ENCODE peak calls at places on chromosomes 5 and 9, in four cellular contexts. F is H1, Q is transverse colon, C is ovary. H is an unnamed sample.

GRCh38 chr5:37900692-37901091 is 60.9 kb upstream of the GDNF start:
- DNase-seq in F (no peak), C (peak; percentile 84), Q (peak; percentile 21), H (no peak)

GRCh38 chr9:112921549-112921948 is 30.9 kb upstream of the SLC46A2 start:
- DNase-seq in Q (no peak), C (no peak), F (no peak), H (peak; percentile 53)

GRCh38 chr9:106921989-106922388 is 59.0 kb downstream of the ZNF462 start:
- DNase-seq in Q (no peak), C (no peak), F (no peak), H (no peak)

GRCh38 chr5:62732677-62733121 is 154.1 kb downstream of the LRRC70 start:
- DNase-seq in F (no peak), C (no peak), Q (no peak), H (no peak)

GRCh38 chr5:149195337-149195887 is 54.1 kb downstream of the ABLIM3 start:
- DNase-seq in C (no peak), F (no peak), Q (no peak), H (no peak)

GRCh38 chr5:94761786-94762185 is 143.3 kb downstream of the SLF1 start:
- DNase-seq in Q (no peak), C (no peak), F (no peak), H (no peak)

GRCh38 chr5:55101556-55102276 is 730 bp upstream of the GZMA start:
- DNase-seq in Q (no peak), F (no peak), C (no peak), H (no peak)

GRCh38 chr5:371811-372555 is 50.5 kb downstream of the AHRR start:
- DNase-seq in C (no peak), F (no peak), Q (peak; percentile 5), H (no peak)

GRCh38 chr5:124411089-124411488 is 335.4 kb downstream of the ZNF608 start:
- DNase-seq in F (no peak), Q (no peak), C (no peak), H (no peak)

GRCh38 chr5:7869474-7870136 is 657 bp downstream of the MTRR start:
- DNase-seq in C (no peak), F (no peak), Q (peak; percentile 37), H (peak; percentile 47)

GRCh38 chr9:100671811-100672305 is 94.0 kb downstream of the CAVIN4 start:
- DNase-seq in F (no peak), C (no peak), Q (no peak), H (no peak)

GRCh38 chr5:95760291-95761191 is 29.4 kb downstream of the RHOBTB3 start:
- DNase-seq in C (no peak), Q (no peak), F (no peak), H (peak; percentile 40)

GRCh38 chr5:20215257-20215656 is 227.3 kb upstream of the CDH18 start:
- DNase-seq in Q (no peak), C (no peak), F (no peak), H (no peak)

GRCh38 chr9:34171753-34172535 is 6.9 kb upstream of the UBAP1 start:
- DNase-seq in F (no peak), C (no peak), Q (peak; percentile 32), H (no peak)

GRCh38 chr9:69223605-69224004 is 49.5 kb downstream of the TJP2 start:
- DNase-seq in Q (no peak), F (peak; percentile 53), C (no peak), H (peak; percentile 73)

GRCh38 chr9:137168907-137169763 is 716 bp downstream of the LRRC26 start:
- DNase-seq in F (no peak), C (no peak), Q (peak; percentile 41), H (peak; percentile 42)
- TF ChIP-seq POLR2A in F (no peak), C (no peak), Q (no peak), H (no peak)

DNA sequence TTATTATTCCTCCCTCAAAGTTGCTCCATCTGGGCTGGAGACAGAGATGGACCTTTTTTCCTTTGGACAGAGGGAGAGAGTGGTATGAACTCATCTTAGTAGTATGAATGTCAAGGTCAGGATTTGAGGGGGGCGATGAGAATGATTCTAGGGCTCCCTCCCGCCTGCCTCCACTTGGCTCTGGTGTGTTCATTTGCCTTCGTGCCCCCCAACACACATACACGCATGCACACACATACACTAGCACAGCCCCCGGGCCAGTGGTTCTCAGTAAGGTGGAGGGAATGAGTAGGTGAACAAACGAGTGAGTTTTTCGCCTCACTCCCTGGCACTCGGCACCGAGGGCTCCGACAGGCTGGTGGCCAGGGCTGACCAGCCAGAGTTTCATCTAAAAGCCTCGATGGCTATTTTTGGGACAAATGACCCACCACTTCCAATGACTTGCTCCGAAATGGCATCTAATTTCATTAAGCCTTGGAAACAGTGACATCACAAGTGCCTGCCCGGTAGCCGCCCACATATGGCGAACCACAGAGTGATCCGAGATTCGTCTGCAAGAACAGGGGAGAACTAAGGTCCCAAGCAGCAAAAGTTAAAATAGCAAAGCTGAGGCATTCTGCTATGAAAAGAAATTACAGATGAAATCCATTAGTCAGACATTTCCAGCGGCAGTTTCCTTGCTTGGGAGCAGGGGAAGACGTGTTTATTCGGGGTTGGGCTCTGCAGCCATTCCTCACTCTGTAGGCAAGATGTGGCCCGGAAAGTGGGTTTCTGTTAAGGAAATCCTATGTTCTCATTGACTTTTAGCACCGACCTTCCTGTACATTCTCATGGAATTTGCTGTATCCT is 44.8 kb downstream of the ERGIC1 start:
- DNase-seq in F (no peak), C (no peak), Q (no peak), H (no peak)
- TF ChIP-seq POLR2A in F (no peak), C (no peak), Q (no peak), H (no peak)

DNA sequence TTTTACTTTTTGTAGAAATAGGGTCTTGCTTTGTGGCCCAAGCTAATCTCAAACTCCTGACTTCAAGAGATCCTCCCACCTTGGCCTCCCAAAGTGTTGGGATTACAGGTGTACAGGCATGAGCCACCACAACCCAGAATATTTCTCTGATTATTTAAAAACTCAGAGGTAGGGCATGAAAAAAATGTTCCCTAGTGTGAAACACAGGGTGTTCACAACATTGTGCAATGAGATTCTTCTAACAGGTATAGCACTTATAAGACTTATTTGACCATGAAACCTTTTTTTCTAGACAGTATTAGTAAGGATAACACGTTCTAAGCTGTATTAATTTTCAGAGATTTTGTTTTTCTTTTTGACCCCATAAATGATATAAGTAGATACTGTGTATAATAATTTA is 13.1 kb upstream of the PTGER4 start:
- DNase-seq in F (no peak), Q (no peak), C (no peak), H (no peak)
- TF ChIP-seq POLR2A in F (no peak), Q (no peak), C (no peak), H (no peak)

GRCh38 chr5:150263801-150264621 is 25.6 kb downstream of the CAMK2A start:
- DNase-seq in Q (no peak), C (peak; percentile 61), F (no peak), H (no peak)
- TF ChIP-seq POLR2A in Q (no peak), C (no peak), F (no peak), H (no peak)

DNA sequence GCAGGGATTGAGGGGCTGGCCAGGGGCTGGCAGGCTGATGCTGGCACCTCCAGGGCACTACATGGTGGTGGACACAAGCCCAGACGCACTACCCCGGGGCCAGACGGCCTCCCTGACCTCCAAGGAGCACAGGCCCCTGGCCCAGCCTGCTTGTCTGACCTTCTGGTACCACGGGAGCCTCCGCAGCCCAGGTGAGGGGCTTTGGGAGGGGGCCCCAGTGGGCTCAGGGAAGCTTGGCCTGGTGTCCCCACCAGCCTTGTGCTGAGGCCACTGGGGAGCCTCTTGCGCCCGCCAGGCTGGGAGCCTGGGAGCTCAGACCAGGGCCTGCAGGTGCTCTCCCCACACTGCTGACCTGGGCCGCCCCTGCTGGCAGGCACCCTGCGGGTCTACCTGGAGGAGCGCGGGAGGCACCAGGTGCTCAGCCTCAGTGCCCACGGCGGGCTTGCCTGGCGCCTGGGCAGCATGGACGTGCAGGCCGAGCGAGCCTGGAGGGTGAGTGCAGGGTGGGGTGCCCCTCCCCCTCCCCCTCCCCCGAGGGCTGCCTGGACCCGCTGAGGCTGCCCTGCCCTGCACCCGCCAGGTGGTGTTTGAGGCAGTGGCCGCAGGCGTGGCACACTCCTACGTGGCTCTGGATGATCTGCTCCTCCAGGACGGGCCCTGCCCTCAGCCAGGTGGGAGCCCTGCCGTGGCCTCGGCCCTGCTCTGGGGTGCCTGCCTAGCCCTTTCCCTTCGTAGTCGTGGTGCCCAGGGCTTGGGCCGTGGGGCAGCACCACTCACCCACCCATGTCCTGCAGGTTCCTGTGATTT is 5.7 kb downstream of the MAMDC4 start:
- DNase-seq in Q (peak; percentile 83), F (no peak), C (peak; percentile 15), H (no peak)
- TF ChIP-seq POLR2A in Q (peak; percentile 27), F (no peak), C (no peak), H (no peak)

GRCh38 chr5:133362438-133362837 is 249.9 kb downstream of the FSTL4 start:
- DNase-seq in C (no peak), F (no peak), Q (no peak), H (no peak)
- TF ChIP-seq POLR2A in C (no peak), F (no peak), Q (no peak), H (no peak)

GRCh38 chr9:21997480-21997879 is 2.9 kb downstream of the CDKN2B-AS1 start:
- DNase-seq in C (no peak), Q (no peak), F (no peak), H (no peak)

GRCh38 chr9:21996438-21996837 is 1.8 kb downstream of the CDKN2B-AS1 start:
- DNase-seq in Q (no peak), F (no peak), C (no peak), H (peak; percentile 22)

GRCh38 chr9:21995652-21996275 is 1.2 kb downstream of the CDKN2B-AS1 start:
- DNase-seq in Q (peak; percentile 45), F (no peak), C (peak; percentile 26), H (peak; percentile 70)

GRCh38 chr9:21996858-21997257 is 2.3 kb downstream of the CDKN2B-AS1 start:
- DNase-seq in F (no peak), C (no peak), Q (no peak), H (no peak)

GRCh38 chr9:21998026-21998425 is 3.4 kb downstream of the CDKN2B-AS1 start:
- DNase-seq in C (no peak), Q (no peak), F (no peak), H (no peak)
- TF ChIP-seq POLR2A in C (no peak), Q (no peak), F (no peak), H (no peak)

DNA sequence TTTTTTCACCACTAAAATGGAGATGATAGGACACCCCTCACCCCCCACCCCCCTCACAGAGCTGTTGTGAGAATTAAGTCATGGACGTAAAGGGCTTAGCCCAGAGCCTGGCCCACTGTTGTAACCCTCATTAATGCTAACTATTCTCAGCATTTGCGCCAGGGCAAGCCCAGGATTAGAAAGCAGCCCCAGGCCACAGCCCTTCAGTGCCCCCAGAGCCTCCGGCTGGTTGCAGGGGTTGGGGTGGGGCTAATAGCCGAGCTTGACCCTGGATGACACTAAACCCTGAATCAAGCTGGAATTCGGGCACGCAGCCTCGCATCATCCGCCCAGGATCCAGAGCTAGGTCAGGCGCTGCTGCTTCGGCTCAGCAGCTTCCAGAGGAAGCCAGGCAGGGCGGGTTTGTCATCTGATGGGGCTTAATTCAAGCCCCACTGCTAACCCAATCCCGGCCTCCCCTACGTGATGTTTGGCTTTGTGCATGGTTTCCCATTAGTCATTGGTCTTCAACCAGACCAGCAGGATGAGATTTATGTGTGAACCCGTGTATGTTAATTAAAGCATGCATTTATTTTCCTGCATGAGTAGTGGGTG is 1.2 kb upstream of the MEGF9 start:
- DNase-seq in F (peak; percentile 34), C (peak; percentile 65), Q (peak; percentile 23), H (peak; percentile 31)
- TF ChIP-seq POLR2A in F (no peak), C (no peak), Q (no peak), H (no peak)

GRCh38 chr5:14452685-14453084 is 128.9 kb upstream of the OTULINL start:
- DNase-seq in Q (no peak), F (no peak), C (no peak), H (no peak)

GRCh38 chr5:14447958-14448881 is 133.4 kb upstream of the OTULINL start:
- DNase-seq in Q (no peak), C (peak; percentile 49), F (no peak), H (no peak)

GRCh38 chr5:14449052-14449661 is 132.4 kb upstream of the OTULINL start:
- DNase-seq in Q (peak; percentile 41), F (no peak), C (peak; percentile 39), H (no peak)

GRCh38 chr5:14451866-14452265 is 129.7 kb upstream of the OTULINL start:
- DNase-seq in F (no peak), Q (no peak), C (no peak), H (no peak)

GRCh38 chr5:14450055-14450524 is 131.5 kb upstream of the OTULINL start:
- DNase-seq in Q (no peak), C (peak; percentile 53), F (no peak), H (no peak)
- TF ChIP-seq POLR2A in Q (no peak), C (no peak), F (no peak), H (no peak)